ENCODE peak calls at places on chromosomes 12 and 14, in seven cellular contexts. O is psoas muscle; K is GM12864; T is GM04504; M is NCI-H2081; H is cardiac muscle cell; V is stimulated activated naive CD8-positive, alpha-beta T cell treated with anti-CD3 and anti-CD28 coated beads, Interleukin-15, Interleukin-2, amounts not matched to agents 100 U/mL and 50 U/mL, for 24 hours. F is an unnamed sample.

GRCh38 chr14:24317141-24317927 is 6.0 kb downstream of the LTB4R start:
- DNase-seq in O (no peak), K (no peak), T (no peak), M (no peak), H (peak; percentile 25), V (no peak), F (no peak)

GRCh38 chr12:27566626-27567025 is 42.6 kb downstream of the PPFIBP1 start:
- DNase-seq in O (no peak), K (no peak), T (no peak), M (no peak), H (no peak), V (no peak), F (no peak)

GRCh38 chr12:104154286-104154685 is 16.3 kb upstream of the NFYB start:
- DNase-seq in O (no peak), K (no peak), T (no peak), M (no peak), H (no peak), V (no peak), F (no peak)

GRCh38 chr14:69262516-69262915 is 2.6 kb downstream of the GALNT16 start:
- DNase-seq in O (no peak), K (no peak), T (no peak), M (no peak), H (no peak), V (no peak), F (no peak)

GRCh38 chr14:105537580-105538474 is 11.4 kb downstream of the TMEM121 start:
- DNase-seq in O (peak; percentile 54), K (no peak), T (no peak), M (peak; percentile 17), H (peak; percentile 19), V (peak; percentile 82), F (peak; percentile 67)

GRCh38 chr14:100370003-100370402 is 46.9 kb downstream of the SLC25A47 start:
- DNase-seq in O (no peak), K (no peak), T (no peak), M (no peak), H (no peak), V (no peak), F (no peak)

GRCh38 chr14:31536201-31536960 is 24.8 kb upstream of the NUBPL start:
- DNase-seq in O (no peak), K (no peak), T (no peak), M (no peak), H (no peak), V (no peak), F (no peak)

GRCh38 chr14:100239200-100239839 is 376 bp downstream of the YY1 start:
- DNase-seq in O (peak; percentile 45), K (no peak), T (no peak), M (no peak), H (no peak), V (peak; percentile 50), F (peak; percentile 44)

GRCh38 chr12:2082321-2082720 is 29.5 kb downstream of the CACNA1C start:
- DNase-seq in O (no peak), K (no peak), T (no peak), M (peak; percentile 57), H (no peak), V (no peak), F (no peak)

GRCh38 chr12:62434504-62435336 is 31.9 kb upstream of the MON2 start:
- DNase-seq in O (no peak), K (no peak), T (no peak), M (no peak), H (no peak), V (no peak), F (no peak)

GRCh38 chr14:71206766-71207371 is 299.6 kb downstream of the PCNX1 start:
- DNase-seq in O (no peak), K (no peak), T (peak; percentile 71), M (no peak), H (peak; percentile 91), V (no peak), F (no peak)

GRCh38 chr14:104604461-104605449 is at the start of gene TMEM179:
- DNase-seq in O (no peak), K (no peak), T (no peak), M (no peak), H (peak; percentile 32), V (peak; percentile 24), F (peak; percentile 34)

GRCh38 chr14:61765225-61765943 is 3.2 kb downstream of the SNAPC1 start:
- DNase-seq in O (no peak), K (no peak), T (no peak), M (peak; percentile 65), H (no peak), V (no peak), F (no peak)

GRCh38 chr12:121167232-121167820 is 34.6 kb downstream of the P2RX7 start:
- DNase-seq in O (no peak), K (no peak), T (peak; percentile 19), M (no peak), H (peak; percentile 67), V (no peak), F (no peak)

GRCh38 chr12:67430708-67431335 is 161.7 kb downstream of the CAND1 start:
- DNase-seq in O (peak; percentile 68), K (no peak), T (no peak), M (no peak), H (peak; percentile 77), V (no peak), F (no peak)

GRCh38 chr14:105498430-105499255 is 7.6 kb downstream of the TEDC1 start:
- DNase-seq in O (no peak), K (no peak), T (no peak), M (no peak), H (no peak), V (no peak), F (no peak)

GRCh38 chr12:95633049-95633545 is 81.8 kb upstream of the USP44 start:
- DNase-seq in O (peak; percentile 56), K (no peak), T (peak; percentile 66), M (no peak), H (peak; percentile 74), V (no peak), F (no peak)

GRCh38 chr12:108701779-108702435 is 29.4 kb downstream of the CORO1C start:
- DNase-seq in O (no peak), K (no peak), T (no peak), M (no peak), H (peak; percentile 80), V (peak; percentile 20), F (no peak)

GRCh38 chr14:82239205-82239604 is 705.6 kb upstream of the SEL1L start:
- DNase-seq in O (no peak), K (no peak), T (no peak), M (no peak), H (no peak), V (no peak), F (no peak)

GRCh38 chr14:91400696-91401095 is 16.9 kb downstream of the CCDC88C start:
- DNase-seq in O (no peak), K (no peak), T (no peak), M (no peak), H (peak; percentile 20), V (no peak), F (no peak)

GRCh38 chr12:131452444-131452860 is 258.4 kb upstream of the SFSWAP start:
- DNase-seq in O (no peak), K (no peak), T (no peak), M (no peak), H (no peak), V (peak; percentile 36), F (peak; percentile 24)

GRCh38 chr12:131910302-131911110 is 16.1 kb downstream of the ULK1 start:
- DNase-seq in O (no peak), K (no peak), T (no peak), M (no peak), H (no peak), V (no peak), F (no peak)

GRCh38 chr12:51085757-51086156 is 2.4 kb upstream of the CSRNP2 start:
- DNase-seq in O (no peak), K (no peak), T (no peak), M (no peak), H (no peak), V (no peak), F (no peak)

GRCh38 chr12:64781374-64782029 is 22.3 kb upstream of the GNS start:
- DNase-seq in O (no peak), K (no peak), T (no peak), M (peak; percentile 48), H (no peak), V (no peak), F (no peak)

GRCh38 chr14:73567951-73568885 is 795 bp upstream of the ACOT2 start:
- DNase-seq in O (no peak), K (no peak), T (no peak), M (no peak), H (peak; percentile 38), V (no peak), F (peak; percentile 19)

GRCh38 chr12:106097011-106097410 is 41.7 kb downstream of the NUAK1 start:
- DNase-seq in O (no peak), K (no peak), T (no peak), M (no peak), H (no peak), V (no peak), F (no peak)

GRCh38 chr14:68668531-68668930 is 124.3 kb downstream of the ZFP36L1 start:
- DNase-seq in O (no peak), K (no peak), T (no peak), M (no peak), H (no peak), V (no peak), F (no peak)

GRCh38 chr14:105913221-105913620 is 386.8 kb downstream of the TMEM121 start:
- DNase-seq in O (peak; percentile 2), K (no peak), T (no peak), M (no peak), H (no peak), V (no peak), F (no peak)

GRCh38 chr12:16726879-16727278 is 120.9 kb upstream of the LMO3 start:
- DNase-seq in O (no peak), K (no peak), T (no peak), M (no peak), H (no peak), V (no peak), F (no peak)

GRCh38 chr12:108597559-108598471 is at the start of gene TMEM119:
- DNase-seq in O (peak; percentile 41), K (no peak), T (peak; percentile 60), M (no peak), H (peak; percentile 71), V (no peak), F (no peak)

GRCh38 chr14:59582161-59582560 is 5.5 kb upstream of the CCDC175 start:
- DNase-seq in O (no peak), K (no peak), T (no peak), M (no peak), H (no peak), V (no peak), F (no peak)

GRCh38 chr12:74985986-74986319 is 223.7 kb downstream of the KCNC2 start:
- DNase-seq in O (no peak), K (no peak), T (no peak), M (no peak), H (no peak), V (no peak), F (no peak)

GRCh38 chr12:32444895-32445294 is 45.5 kb downstream of the FGD4 start:
- DNase-seq in O (no peak), K (no peak), T (no peak), M (no peak), H (peak; percentile 89), V (no peak), F (no peak)

GRCh38 chr14:24465369-24465768 is 22.8 kb upstream of the SDR39U1 start:
- DNase-seq in O (no peak), K (no peak), T (no peak), M (no peak), H (no peak), V (no peak), F (no peak)